ENCODE peak calls at places on chromosomes 12 and 14, in five cellular contexts. H is tibial nerve, Z is neural progenitor cell, Q is tibial artery, N is aorta. J is an unnamed sample.

GRCh38 chr14:100012928-100013327 is 52.3 kb upstream of the EVL start:
- DNase-seq in N (no peak), Z (no peak), H (no peak), Q (no peak), J (no peak)

GRCh38 chr14:23881292-23881691 is 72.3 kb upstream of the DHRS4 start:
- DNase-seq in H (no peak), Z (no peak), Q (no peak), N (no peak), J (no peak)

GRCh38 chr12:45425426-45425825 is 209.5 kb downstream of the ANO6 start:
- DNase-seq in H (no peak), Z (no peak), Q (no peak), N (no peak), J (no peak)

GRCh38 chr12:121958521-121959240 is 40.3 kb downstream of the CFAP251 start:
- DNase-seq in Q (no peak), H (no peak), N (no peak), Z (peak; percentile 9), J (no peak)

GRCh38 chr14:38255408-38255672 is 553 bp downstream of the CLEC14A start:
- DNase-seq in N (peak; percentile 28), Z (no peak), H (no peak), Q (no peak), J (no peak)

GRCh38 chr14:100107236-100107635 is 42.0 kb downstream of the EVL start:
- DNase-seq in Z (no peak), H (no peak), Q (peak; percentile 19), N (no peak), J (peak; percentile 32)

GRCh38 chr14:26597136-26598080 is at the start of gene NOVA1:
- DNase-seq in Z (peak; percentile 75), H (peak; percentile 17), N (peak; percentile 50), Q (peak; percentile 25), J (no peak)

GRCh38 chr12:24861751-24862575 is 86.9 kb downstream of the BCAT1 start:
- DNase-seq in H (no peak), Z (no peak), Q (no peak), N (no peak), J (no peak)

GRCh38 chr12:67720383-67720856 is 71.9 kb downstream of the DYRK2 start:
- DNase-seq in N (no peak), Z (no peak), Q (no peak), H (no peak), J (no peak)

GRCh38 chr14:34971381-34971780 is 11.4 kb upstream of the SRP54 start:
- DNase-seq in Q (no peak), H (no peak), N (no peak), Z (no peak), J (no peak)

GRCh38 chr12:6375269-6376078 is at the start of gene SCNN1A:
- DNase-seq in Q (peak; percentile 14), Z (peak; percentile 41), N (peak; percentile 46), H (no peak), J (no peak)

GRCh38 chr12:68510394-68510793 is 100.3 kb upstream of the RAP1B start:
- DNase-seq in H (no peak), N (no peak), Q (no peak), Z (no peak), J (no peak)

GRCh38 chr12:119631930-119632678 is 35.8 kb upstream of the PRKAB1 start:
- DNase-seq in Z (no peak), N (no peak), Q (no peak), H (no peak), J (no peak)

GRCh38 chr14:45526715-45527549 is 273.9 kb upstream of the MIS18BP1 start:
- DNase-seq in N (no peak), H (no peak), Z (peak; percentile 81), Q (no peak), J (peak; percentile 0)

GRCh38 chr14:99273724-99274345 is 1.8 kb upstream of the BCL11B start:
- DNase-seq in Q (no peak), Z (no peak), N (no peak), H (no peak), J (no peak)

GRCh38 chr12:114982760-114983159 is 298.8 kb upstream of the TBX3 start:
- DNase-seq in Z (no peak), Q (no peak), H (no peak), N (no peak), J (no peak)

GRCh38 chr12:9115731-9116689 is at the start of gene A2M:
- DNase-seq in H (no peak), Q (peak; percentile 37), Z (no peak), N (no peak), J (no peak)

GRCh38 chr14:64388533-64389243 is 535 bp downstream of the MTHFD1 start:
- DNase-seq in Q (peak; percentile 47), Z (peak; percentile 54), N (no peak), H (no peak), J (no peak)

DNA sequence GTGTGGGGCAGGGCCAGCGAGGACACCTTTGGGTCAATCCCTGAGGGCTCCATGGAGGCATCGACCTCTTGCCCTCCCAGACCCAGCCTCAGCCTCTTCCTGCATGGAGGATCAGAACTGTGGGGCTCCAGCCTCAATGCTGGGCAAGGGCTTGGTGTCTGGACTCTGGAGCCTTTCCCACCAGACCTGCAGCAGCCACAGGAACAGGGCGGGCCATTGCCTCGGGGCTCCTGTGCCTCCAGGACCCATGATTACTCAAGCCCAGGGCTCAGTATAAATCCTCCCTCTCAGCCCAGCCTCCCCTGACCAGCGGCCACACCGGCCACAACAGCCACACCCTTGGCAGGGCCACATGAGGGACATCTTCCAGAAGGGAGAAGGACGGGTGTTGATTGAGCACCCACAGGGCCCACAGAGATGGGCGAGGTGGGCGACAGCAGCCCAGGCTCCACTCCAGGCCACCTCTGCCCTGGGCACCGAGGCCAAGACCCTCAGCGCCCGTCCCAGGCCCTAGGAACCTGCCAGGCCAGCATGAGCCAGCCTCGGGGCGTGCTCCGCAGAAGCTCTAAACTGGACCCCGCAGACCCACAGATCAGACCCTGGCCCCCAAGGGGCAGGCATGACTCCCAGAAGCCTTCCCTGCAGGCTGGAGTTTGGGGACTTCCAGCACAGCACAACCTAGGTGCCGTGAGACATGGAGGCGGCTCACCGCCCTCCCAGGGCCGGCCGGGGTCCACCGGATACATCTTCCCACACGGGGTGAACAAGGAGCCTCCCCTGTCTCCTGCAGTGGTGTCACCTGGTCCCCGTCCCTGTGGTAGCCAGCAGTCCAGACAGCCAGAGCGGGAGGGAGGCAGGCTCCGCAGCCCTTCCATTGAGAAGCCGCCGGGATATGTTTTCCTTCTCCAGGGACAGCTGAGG is 25.1 kb downstream of the NCOR2 start:
- DNase-seq in Z (no peak), N (no peak), H (no peak), Q (no peak), J (no peak)
- H3K4me1 ChIP-seq in Z (peaks cover 44% of the 10 kb centered on the region), N (no peaks in the 10 kb centered on the region), H (peaks cover 6% of the 10 kb centered on the region), Q (peaks cover 71% of the 10 kb centered on the region), J (peaks cover 53% of the 10 kb centered on the region)

GRCh38 chr12:53065975-53066593 is 13.1 kb downstream of the SPRYD3 start:
- DNase-seq in H (no peak), Q (peak; percentile 80), Z (peak; percentile 88), N (peak; percentile 86), J (peak; percentile 59)

GRCh38 chr12:53065470-53065869 is 13.7 kb downstream of the SPRYD3 start:
- DNase-seq in N (no peak), H (no peak), Z (no peak), Q (peak; percentile 37), J (no peak)

GRCh38 chr12:53062977-53063707 is 13.3 kb downstream of the TNS2 start:
- DNase-seq in H (peak; percentile 14), Q (no peak), N (no peak), Z (no peak), J (no peak)

GRCh38 chr12:53063708-53064612 is 14.1 kb downstream of the TNS2 start:
- DNase-seq in N (peak; percentile 77), H (peak; percentile 70), Z (no peak), Q (peak; percentile 89), J (no peak)

DNA sequence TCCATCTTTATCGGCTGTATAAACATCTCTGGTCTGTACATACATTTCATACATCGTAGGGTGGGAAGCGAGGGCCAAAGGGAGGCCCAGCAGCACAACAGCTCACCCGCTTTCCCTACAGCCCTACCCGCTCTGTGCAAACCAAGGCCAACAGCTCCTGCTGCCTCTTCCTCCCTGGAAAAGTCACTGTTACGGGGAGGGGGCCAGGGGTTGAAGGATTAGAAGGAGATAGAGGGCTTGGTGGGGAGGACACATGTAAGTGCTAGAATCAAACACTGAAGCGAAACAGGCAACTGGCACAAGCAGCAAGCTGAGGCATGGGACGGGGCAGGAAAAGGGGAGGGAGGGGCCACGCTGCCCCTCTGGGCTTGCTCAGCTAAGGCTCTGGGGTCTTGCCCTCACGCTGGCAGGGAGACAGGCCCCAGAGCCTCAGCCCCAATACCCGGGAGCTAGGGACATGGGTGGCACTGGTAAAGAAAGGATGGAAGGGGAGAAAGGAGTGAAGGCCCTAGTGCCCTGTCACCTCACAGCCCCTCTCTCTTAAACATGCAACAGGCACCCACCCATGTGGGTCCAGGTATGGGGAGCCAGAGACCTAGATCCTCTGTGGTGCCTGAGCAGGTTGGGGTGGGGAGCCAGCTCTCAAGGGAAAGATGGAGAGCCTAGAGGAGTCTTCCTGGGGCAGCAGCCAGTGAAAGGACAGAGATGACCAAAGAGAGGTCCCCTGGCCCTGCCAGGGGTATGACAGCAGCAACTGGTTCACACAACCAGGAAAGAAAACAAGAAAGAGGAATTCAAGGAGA is 14.4 kb downstream of the SPRYD3 start:
- DNase-seq in H (peak; percentile 16), Q (peak; percentile 43), N (no peak), Z (no peak), J (no peak)
- H3K27ac ChIP-seq in H (peak overlapping the region; percentile 79), Q (peak overlapping the region; percentile 99), N (peak overlapping the region; percentile 22), Z (no peak overlapping the region), J (no peak overlapping the region)

GRCh38 chr14:94075008-94075407 is 6.0 kb downstream of the DDX24 start:
- DNase-seq in Q (no peak), N (no peak), H (no peak), Z (no peak), J (no peak)

GRCh38 chr14:94079891-94080605 is 954 bp downstream of the DDX24 start:
- DNase-seq in H (no peak), N (no peak), Q (no peak), Z (no peak), J (peak; percentile 45)

GRCh38 chr14:94077111-94077821 is 3.7 kb downstream of the DDX24 start:
- DNase-seq in Q (no peak), N (no peak), Z (no peak), H (no peak), J (no peak)

GRCh38 chr14:94080606-94081385 is at the start of the genes DDX24 and IFI27L1:
- DNase-seq in N (peak; percentile 98), H (peak; percentile 92), Z (peak; percentile 97), Q (peak; percentile 96), J (peak; percentile 97)

GRCh38 chr14:94077823-94078222 is 3.2 kb downstream of the DDX24 start:
- DNase-seq in Z (no peak), Q (no peak), H (no peak), N (no peak), J (no peak)
- H3K36me3 ChIP-seq in Z (peaks cover 20% of the 10 kb centered on the region), Q (peaks cover 19% of the 10 kb centered on the region), H (no peaks in the 10 kb centered on the region), N (peaks cover 3% of the 10 kb centered on the region), J (peaks cover 46% of the 10 kb centered on the region)

DNA sequence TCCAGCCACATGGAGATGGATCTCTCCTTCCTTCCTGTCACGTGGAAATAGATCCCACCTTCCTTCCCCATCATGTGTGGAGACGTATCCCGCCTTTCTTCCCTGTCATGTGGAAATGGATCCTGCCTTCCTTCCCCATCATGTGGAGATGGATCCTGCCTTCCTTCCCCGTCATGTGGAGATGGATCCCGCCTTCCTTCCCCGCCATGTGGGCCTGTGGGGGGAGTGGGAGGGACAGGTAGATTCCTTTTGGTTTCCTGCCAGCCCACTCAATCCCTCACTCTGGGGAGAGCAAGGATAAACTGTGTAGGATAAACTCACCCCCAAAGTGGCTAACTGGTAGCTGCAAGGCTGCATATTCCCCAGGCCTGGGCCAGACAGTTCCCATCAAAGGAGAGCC is 31.7 kb upstream of the TDRD9 start:
- DNase-seq in N (peak; percentile 38), H (no peak), Z (no peak), Q (no peak), J (no peak)
- H3K4me1 ChIP-seq in N (no peaks in the 10 kb centered on the region), H (no peaks in the 10 kb centered on the region), Z (no peaks in the 10 kb centered on the region), Q (peaks cover 2% of the 10 kb centered on the region), J (peaks cover 5% of the 10 kb centered on the region)